ENCODE peak calls at places on chromosomes 5 and 9, in ten cellular contexts. I is lower lobe of right lung; S is Panc1; T is A549; K is CD4-positive, CD25-positive, alpha-beta regulatory T cell; G is OCI-LY7; N is CD8-positive, alpha-beta T cell; W is left ventricle myocardium inferior; O is psoas muscle; C is uterus. D is an unnamed sample. For H3K9me3, the result is how much of the 10 kb centered on the place peaks cover.

GRCh38 chr5:132274050-132274869 is 16.8 kb downstream of the PDLIM4 start:
- DNase-seq in I (no peak), S (no peak), T (no peak), K (no peak), G (no peak), N (no peak), W (no peak), O (no peak), C (no peak), D (no peak)

GRCh38 chr9:134892820-134893420 is 12.3 kb downstream of the FCN2 start:
- DNase-seq in I (no peak), S (no peak), T (no peak), K (no peak), G (no peak), N (no peak), W (no peak), O (no peak), C (peak), D (no peak)

GRCh38 chr9:114908796-114909448 is 21.5 kb downstream of the TNFSF8 start:
- DNase-seq in I (no peak), S (no peak), T (no peak), K (peak), G (no peak), N (no peak), W (no peak), O (no peak), C (no peak), D (no peak)

GRCh38 chr5:128402506-128402905 is 135.5 kb downstream of the FBN2 start:
- DNase-seq in I (no peak), S (no peak), T (no peak), K (no peak), G (no peak), N (no peak), W (no peak), O (no peak), C (no peak), D (no peak)

GRCh38 chr5:154541553-154541952 is 63.5 kb upstream of the HAND1 start:
- DNase-seq in I (no peak), S (no peak), T (no peak), K (no peak), G (peak), N (no peak), W (no peak), O (no peak), C (no peak), D (peak)

GRCh38 chr5:65041296-65042158 is 272.8 kb downstream of the CWC27 start:
- DNase-seq in I (no peak), S (no peak), T (no peak), K (no peak), G (no peak), N (no peak), W (no peak), O (no peak), C (no peak), D (no peak)

GRCh38 chr9:79684059-79684458 is 112.3 kb downstream of the TLE4 start:
- DNase-seq in I (no peak), S (no peak), T (no peak), K (no peak), G (no peak), N (no peak), W (no peak), O (no peak), C (no peak), D (no peak)

GRCh38 chr9:20981486-20981885 is 50.0 kb downstream of the HACD4 start:
- DNase-seq in I (peak), S (no peak), T (no peak), K (no peak), G (no peak), N (no peak), W (no peak), O (no peak), C (no peak), D (peak)

GRCh38 chr5:25862276-25862675 is 1176.1 kb downstream of the CDH9 start:
- DNase-seq in I (no peak), S (no peak), T (no peak), K (no peak), G (no peak), N (no peak), W (no peak), O (no peak), C (no peak), D (no peak)

GRCh38 chr9:124730772-124731171 is 40.3 kb downstream of the NR6A1 start:
- DNase-seq in I (no peak), S (no peak), T (no peak), K (no peak), G (no peak), N (no peak), W (no peak), O (no peak), C (no peak), D (no peak)

GRCh38 chr9:124735121-124735520 is 36.0 kb downstream of the NR6A1 start:
- DNase-seq in I (no peak), S (no peak), T (no peak), K (no peak), G (peak), N (no peak), W (no peak), O (no peak), C (no peak), D (peak)

GRCh38 chr9:124739360-124739759 is 31.8 kb downstream of the NR6A1 start:
- DNase-seq in I (no peak), S (no peak), T (no peak), K (no peak), G (no peak), N (no peak), W (no peak), O (no peak), C (no peak), D (no peak)

DNA sequence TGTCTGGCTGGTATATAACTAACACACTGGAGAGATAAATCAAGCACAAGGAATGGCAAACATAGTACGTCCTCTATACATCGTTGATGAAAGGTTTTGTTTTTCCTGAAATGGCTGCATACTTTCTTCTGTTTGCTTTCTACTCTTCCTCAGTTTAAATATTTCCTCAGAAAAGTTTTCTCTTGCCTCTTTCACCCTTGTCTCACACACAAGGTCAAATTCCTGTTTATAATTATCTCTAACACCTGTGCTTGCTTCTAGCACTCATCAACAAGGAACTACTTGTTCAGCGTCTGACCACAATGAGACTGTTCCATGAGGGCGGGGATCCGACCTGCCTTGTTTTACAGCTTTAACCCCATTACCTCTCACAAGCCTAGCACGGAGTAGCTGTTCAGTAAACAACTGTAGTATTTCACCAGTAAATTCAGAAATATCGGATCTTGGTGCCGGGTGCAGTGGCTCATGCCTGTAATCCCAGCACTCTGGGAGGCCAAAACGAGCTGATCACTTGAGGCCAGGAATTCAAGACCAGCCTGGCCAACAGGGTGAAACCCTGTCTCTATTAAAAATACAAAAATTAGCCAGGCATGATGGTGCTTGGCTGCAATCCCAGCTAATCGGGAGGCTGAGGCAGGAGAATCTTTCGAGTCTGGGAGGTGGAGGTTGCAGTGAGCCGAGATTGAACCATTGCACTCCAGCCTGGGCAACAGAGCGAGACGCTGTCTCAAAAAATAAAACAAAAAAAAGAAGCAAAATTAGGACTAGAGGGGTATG is 37.0 kb downstream of the NR6A1 start:
- DNase-seq in I (no peak), S (no peak), T (no peak), K (no peak), G (peak), N (no peak), W (no peak), O (no peak), C (no peak), D (no peak)
- H3K4me3 ChIP-seq in I (no peak), S (no peak), T (no peak), K (no peak), G (peak), N (no peak), W (no peak), O (peak), C (no peak), D (no peak)

DNA sequence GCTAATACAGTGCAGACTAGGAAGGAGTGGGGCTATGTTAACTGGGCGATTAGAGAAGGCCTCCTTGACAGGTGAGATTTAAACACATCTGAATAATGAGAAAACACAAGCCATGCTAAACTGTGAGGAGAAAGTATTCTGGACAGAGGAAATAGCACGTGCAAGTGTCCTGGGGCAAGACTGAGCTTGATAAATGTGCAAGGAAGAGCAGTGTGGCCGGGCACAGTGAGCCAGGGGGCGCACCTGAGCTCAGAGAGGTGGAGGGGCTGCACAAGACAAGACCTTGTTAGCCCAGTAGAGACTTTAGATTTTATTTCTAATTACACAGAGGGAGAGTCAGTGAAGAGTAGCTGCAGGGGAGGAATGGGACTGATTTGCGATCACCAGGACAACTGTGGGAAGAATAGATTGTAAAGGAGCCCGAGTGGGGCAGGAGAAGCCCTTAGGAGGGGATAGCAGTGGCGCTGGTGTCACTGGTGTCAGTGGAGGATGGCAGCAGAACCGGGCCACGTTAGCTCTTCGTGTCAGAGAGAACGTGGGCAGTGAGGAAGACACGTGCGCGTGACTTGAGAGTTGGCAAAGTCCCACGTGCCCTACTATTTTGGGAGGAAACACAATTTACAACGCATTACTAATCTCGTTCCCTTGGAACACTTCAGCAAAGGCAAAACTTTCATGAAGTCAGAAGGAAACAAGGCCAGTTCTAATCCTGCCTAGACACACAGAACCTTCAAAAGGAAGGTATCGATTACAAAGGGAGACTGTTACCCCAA is 17.9 kb upstream of the C5orf47 start:
- DNase-seq in I (no peak), S (no peak), T (no peak), K (no peak), G (peak), N (no peak), W (no peak), O (no peak), C (peak), D (no peak)
- H3K27ac ChIP-seq in I (no peak), S (no peak), T (peak), K (no peak), G (peak), N (no peak), W (peak), O (no peak), C (no peak), D (no peak)

DNA sequence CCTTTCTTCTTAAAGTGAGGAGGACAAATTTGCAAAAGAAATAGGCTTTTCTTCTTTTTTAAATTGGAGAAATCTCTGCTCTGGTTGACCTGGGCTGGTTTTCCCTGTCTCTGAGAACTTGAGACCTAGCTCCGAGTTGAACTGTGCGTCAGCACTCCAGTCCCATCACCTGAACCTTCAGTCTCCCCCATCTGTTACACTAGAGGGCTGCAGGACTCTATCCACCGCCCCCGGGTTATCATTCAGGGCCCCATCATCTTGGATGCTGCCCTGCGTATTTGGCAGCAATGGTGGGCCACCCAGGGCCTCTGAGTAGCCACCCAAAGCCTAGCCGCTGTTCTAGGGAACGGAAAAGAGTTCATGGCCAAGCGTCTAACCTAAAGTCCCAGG is 2.5 kb downstream of the FOXE1 start:
- DNase-seq in I (no peak), S (no peak), T (no peak), K (no peak), G (no peak), N (no peak), W (no peak), O (no peak), C (no peak), D (no peak)
- H3K9me3 ChIP-seq in I (under half), S (under half), T (under half), K (under half), G (under half), N (under half), W (under half), O (under half), C (under half), D (under half)

DNA sequence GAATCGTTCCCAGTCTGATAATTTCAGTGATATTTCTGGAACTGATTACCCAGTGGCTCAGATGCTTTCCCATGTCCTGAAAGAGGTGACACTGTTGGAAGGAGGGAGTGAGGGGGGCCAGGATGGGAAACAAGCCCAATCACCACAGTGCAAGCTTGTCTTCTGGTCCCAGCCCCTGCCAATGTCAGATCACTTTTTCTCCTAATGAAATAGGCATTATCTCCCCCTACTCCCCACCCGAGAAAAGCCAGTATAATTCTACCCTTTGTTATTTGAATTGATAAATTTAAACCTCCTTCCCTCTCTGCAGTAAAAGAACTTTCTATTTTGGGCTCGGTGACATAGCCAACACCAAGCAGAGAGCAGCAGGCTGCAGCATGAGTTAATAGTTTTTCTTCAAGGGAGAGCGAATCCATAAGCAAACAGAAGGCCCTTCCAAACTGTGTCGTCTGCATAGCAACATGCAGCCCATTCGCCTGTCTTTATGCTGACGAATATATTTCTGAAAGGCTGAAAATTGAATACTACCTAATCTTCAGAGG is 14.6 kb upstream of the PPP2CA start:
- DNase-seq in I (no peak), S (no peak), T (no peak), K (no peak), G (no peak), N (no peak), W (no peak), O (no peak), C (no peak), D (no peak)
- H3K4me3 ChIP-seq in I (no peak), S (no peak), T (no peak), K (no peak), G (no peak), N (no peak), W (peak), O (peak), C (no peak), D (no peak)

GRCh38 chr5:180830253-180831138 is 27.9 kb upstream of the MGAT1 start:
- DNase-seq in I (peak), S (no peak), T (peak), K (peak), G (peak), N (peak), W (peak), O (peak), C (peak), D (no peak)

GRCh38 chr5:180825768-180826525 is 23.3 kb upstream of the MGAT1 start:
- DNase-seq in I (no peak), S (peak), T (no peak), K (no peak), G (no peak), N (no peak), W (no peak), O (no peak), C (no peak), D (peak)

GRCh38 chr5:180829711-180830110 is 27.1 kb upstream of the MGAT1 start:
- DNase-seq in I (no peak), S (no peak), T (no peak), K (no peak), G (no peak), N (no peak), W (no peak), O (no peak), C (no peak), D (no peak)

GRCh38 chr5:180832638-180833068 is 28.4 kb downstream of the ZFP62 start:
- DNase-seq in I (no peak), S (no peak), T (no peak), K (peak), G (peak), N (no peak), W (no peak), O (no peak), C (no peak), D (no peak)

DNA sequence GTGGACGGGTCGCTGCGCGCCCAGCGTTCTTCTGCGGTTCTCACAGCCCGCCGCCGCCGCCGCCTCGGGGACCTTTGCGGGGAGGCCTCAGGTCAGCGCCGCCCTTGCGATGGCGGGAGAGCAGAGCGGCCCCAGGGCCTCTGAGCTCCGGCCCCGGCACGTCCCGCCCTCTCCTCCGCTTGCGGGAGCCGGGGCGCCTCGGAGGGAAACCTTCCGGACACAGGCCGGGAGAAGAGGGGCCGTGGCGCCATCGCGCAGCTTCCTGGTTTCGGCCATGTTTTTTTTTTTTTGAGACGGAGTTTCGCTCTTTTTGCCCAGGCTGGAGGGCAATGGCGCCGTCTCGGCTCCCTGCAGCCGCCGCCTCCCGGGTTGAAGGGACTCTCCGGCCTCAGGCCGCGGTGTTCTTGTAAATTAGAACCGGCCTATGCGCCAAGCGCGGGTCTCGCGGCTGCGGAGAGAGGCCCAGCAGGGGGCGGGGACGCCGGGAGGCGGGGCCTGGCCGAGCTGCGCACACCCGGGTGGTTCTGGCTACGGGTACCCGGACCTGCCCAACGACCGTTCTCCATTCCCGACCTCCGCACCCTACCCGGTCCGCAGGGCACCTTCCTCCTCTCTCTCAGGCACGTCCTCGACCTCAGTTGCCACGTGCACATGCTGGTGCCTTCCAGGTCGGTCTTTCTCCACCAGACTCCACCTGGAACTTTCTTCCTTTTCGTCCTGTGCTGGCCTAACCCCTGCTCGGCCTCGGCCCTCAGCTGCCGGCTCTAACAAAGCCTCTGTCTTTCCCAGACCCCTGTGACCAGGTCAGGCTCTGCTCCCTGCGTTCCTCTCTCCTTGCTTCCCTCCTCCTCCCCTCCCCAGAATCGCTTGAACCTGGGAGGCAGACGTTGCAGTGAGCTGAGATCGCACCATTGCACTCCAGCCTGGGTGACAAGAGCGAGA is 28.8 kb upstream of the MGAT1 start:
- DNase-seq in I (peak), S (peak), T (peak), K (peak), G (peak), N (peak), W (peak), O (peak), C (peak), D (peak)
- H3K27ac ChIP-seq in I (peak), S (peak), T (peak), K (peak), G (peak), N (peak), W (peak), O (peak), C (peak), D (peak)

GRCh38 chr5:173835662-173836061 is 52.5 kb upstream of the CPEB4 start:
- DNase-seq in I (no peak), S (no peak), T (no peak), K (no peak), G (no peak), N (no peak), W (no peak), O (peak), C (no peak), D (no peak)

GRCh38 chr5:173840111-173840983 is 47.8 kb upstream of the CPEB4 start:
- DNase-seq in I (no peak), S (no peak), T (no peak), K (no peak), G (no peak), N (no peak), W (no peak), O (no peak), C (no peak), D (no peak)

GRCh38 chr5:173835131-173835530 is 53.0 kb upstream of the CPEB4 start:
- DNase-seq in I (no peak), S (no peak), T (no peak), K (no peak), G (no peak), N (no peak), W (no peak), O (no peak), C (no peak), D (no peak)

GRCh38 chr5:173837654-173838053 is 50.5 kb upstream of the CPEB4 start:
- DNase-seq in I (no peak), S (no peak), T (no peak), K (no peak), G (no peak), N (no peak), W (no peak), O (no peak), C (no peak), D (no peak)

DNA sequence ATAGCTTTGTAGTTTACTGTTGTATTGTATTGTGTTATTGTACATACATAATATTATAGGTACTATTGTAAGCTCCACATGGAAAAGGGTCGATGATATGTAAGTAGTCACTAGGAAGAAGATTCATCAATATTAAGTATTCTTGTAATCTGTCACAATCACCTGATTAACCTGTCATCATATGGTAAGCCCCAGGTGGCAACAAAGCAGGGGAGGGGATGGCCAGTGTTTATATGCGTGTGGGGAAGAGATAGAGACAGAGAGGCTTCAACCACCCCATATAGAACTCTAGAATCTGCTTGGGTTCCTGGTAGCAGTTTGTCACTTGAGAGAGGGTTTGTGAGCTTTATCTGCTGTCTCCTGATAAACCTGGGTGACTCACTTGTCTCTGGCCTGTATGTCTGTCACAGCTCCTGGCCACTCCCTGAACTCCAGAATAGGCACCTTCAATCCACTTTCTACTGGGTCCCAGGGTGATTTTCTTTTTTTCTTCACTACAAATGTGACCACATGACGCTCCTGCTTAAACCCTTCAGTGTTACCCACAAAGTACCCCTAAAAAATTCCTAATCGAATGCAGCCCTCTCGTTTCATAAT is 48.9 kb upstream of the CPEB4 start:
- DNase-seq in I (no peak), S (no peak), T (no peak), K (no peak), G (no peak), N (no peak), W (no peak), O (no peak), C (no peak), D (no peak)
- H3K9me3 ChIP-seq in I (under half), S (under half), T (under half), K (under half), G (under half), N (under half), W (under half), O (under half), C (under half), D (under half)

GRCh38 chr9:70406446-70406862 is 8.0 kb downstream of the KLF9 start:
- DNase-seq in I (no peak), S (no peak), T (no peak), K (peak), G (no peak), N (no peak), W (no peak), O (no peak), C (peak), D (peak)
- H3K4me3 ChIP-seq in I (peak), S (no peak), T (no peak), K (peak), G (no peak), N (no peak), W (peak), O (peak), C (peak), D (no peak)